ENCODE peak calls at places on chromosomes 16 and 17, in ten cellular contexts. B, V, S, Y, F, T, J, X, E and I are unnamed samples.

GRCh38 chr17:5667871-5668270 is 83.6 kb upstream of the NLRP1 start:
- DNase-seq in E (no peak), F (no peak), Y (no peak), J (no peak), X (peak; percentile 24), S (no peak), V (no peak), B (no peak), T (peak; percentile 19), I (no peak)

GRCh38 chr17:1008008-1008761 is 11.3 kb downstream of the TIMM22 start:
- DNase-seq in X (no peak), Y (no peak), T (no peak), E (no peak), F (no peak), B (peak; percentile 72), S (no peak), J (no peak), V (no peak), I (no peak)

GRCh38 chr17:48053758-48054237 is 5.6 kb downstream of the NFE2L1 start:
- DNase-seq in X (no peak), T (no peak), Y (no peak), V (no peak), S (no peak), J (no peak), B (no peak), E (no peak), F (no peak), I (no peak)

GRCh38 chr17:30207655-30208054 is 27.8 kb downstream of the SLC6A4 start:
- DNase-seq in Y (no peak), J (no peak), F (no peak), T (no peak), E (no peak), X (no peak), V (no peak), B (peak; percentile 28), S (no peak), I (no peak)

GRCh38 chr16:70691223-70692129 is 5.6 kb upstream of the MTSS2 start:
- DNase-seq in X (no peak), S (no peak), B (no peak), V (peak; percentile 17), F (peak; percentile 98), T (no peak), J (no peak), Y (no peak), E (peak; percentile 99), I (no peak)

GRCh38 chr17:48052956-48053757 is 5.0 kb downstream of the NFE2L1 start:
- DNase-seq in T (no peak), E (peak; percentile 46), V (peak; percentile 86), J (no peak), F (no peak), B (peak; percentile 78), S (no peak), X (no peak), Y (no peak), I (no peak)

GRCh38 chr17:55601874-55602364 is 90.7 kb upstream of the SMIM36 start:
- DNase-seq in E (peak; percentile 2), Y (no peak), J (no peak), X (peak; percentile 69), B (no peak), V (peak; percentile 10), F (peak; percentile 41), S (no peak), T (peak; percentile 21), I (no peak)

GRCh38 chr16:58088116-58088515 is 41.1 kb downstream of the CFAP20 start:
- DNase-seq in T (no peak), Y (no peak), J (no peak), B (peak; percentile 53), X (no peak), V (no peak), E (no peak), S (no peak), F (no peak), I (no peak)

GRCh38 chr17:50681260-50682200 is 26.2 kb downstream of the ANKRD40 start:
- DNase-seq in S (no peak), J (no peak), Y (no peak), T (no peak), B (peak; percentile 54), E (peak; percentile 77), X (peak; percentile 29), V (peak; percentile 80), F (peak; percentile 59), I (no peak)